ENCODE peak calls at places on chromosomes 16 and 17, in five cellular contexts. L is dorsolateral prefrontal cortex; U is sigmoid colon; S is AG04450; Y is effector memory CD8-positive, alpha-beta T cell. B is an unnamed sample.

GRCh38 chr17:27536781-27537180 is 80.5 kb downstream of the KSR1 start:
- DNase-seq in L (no peak), U (no peak), S (no peak), Y (no peak), B (no peak)

GRCh38 chr17:60065867-60066266 is 12.9 kb downstream of the HEATR6 start:
- DNase-seq in L (no peak), U (no peak), S (no peak), Y (no peak), B (no peak)

GRCh38 chr16:75379911-75380847 is 53.1 kb downstream of the CFDP1 start:
- DNase-seq in L (no peak), U (no peak), S (no peak), Y (peak; percentile 3), B (no peak)

GRCh38 chr17:45123930-45124796 is 8.2 kb downstream of the PLCD3 start:
- DNase-seq in L (no peak), U (peak; percentile 84), S (peak; percentile 71), Y (no peak), B (peak; percentile 84)

GRCh38 chr17:69228576-69228975 is at the start of gene ABCA10:
- DNase-seq in L (no peak), U (no peak), S (no peak), Y (no peak), B (no peak)

GRCh38 chr17:22512506-22512905 is 820.2 kb downstream of the KCNJ18 start:
- DNase-seq in L (no peak), U (no peak), S (no peak), Y (no peak), B (no peak)

GRCh38 chr17:75638893-75639292 is 5.7 kb downstream of the SMIM5 start:
- DNase-seq in L (no peak), U (no peak), S (no peak), Y (no peak), B (no peak)

GRCh38 chr17:35728551-35728950 is 2.9 kb upstream of the RASL10B start:
- DNase-seq in L (no peak), U (no peak), S (no peak), Y (no peak), B (no peak)

GRCh38 chr16:85390511-85391174 is 222.5 kb upstream of the GSE1 start:
- DNase-seq in L (peak; percentile 29), U (peak; percentile 96), S (peak; percentile 87), Y (no peak), B (peak; percentile 94)

B was measured in fibroblast of lung.